ENCODE peak calls at places on chromosomes 1 and 21, in six cellular contexts. One of them, this sample, is unnamed. For H3K4me1, the result is how much of the 10 kb centered on the place peaks cover.

GRCh38 chr1:81920245-81920740 is 119.6 kb downstream of the ADGRL2 start:
- DNase-seq in fibroblast of lung: peak
- DNase-seq in left ventricle myocardium inferior: peak
- DNase-seq in body of pancreas: peak
- DNase-seq in heart left ventricle: peak
- DNase-seq in IMR-90: peak
- DNase-seq in this sample: peak

GRCh38 chr1:86757272-86757984 is 53.1 kb downstream of the SH3GLB1 start:
- DNase-seq in IMR-90: peak
- DNase-seq in left ventricle myocardium inferior: no peak
- DNase-seq in fibroblast of lung: peak
- DNase-seq in heart left ventricle: no peak
- DNase-seq in body of pancreas: no peak
- DNase-seq in this sample: no peak

GRCh38 chr1:12540580-12541273 is 77.3 kb downstream of the DHRS3 start:
- DNase-seq in IMR-90: no peak
- DNase-seq in left ventricle myocardium inferior: no peak
- DNase-seq in body of pancreas: no peak
- DNase-seq in heart left ventricle: no peak
- DNase-seq in fibroblast of lung: no peak
- DNase-seq in this sample: no peak

GRCh38 chr1:210222288-210223006 is 10.1 kb upstream of the SERTAD4 start:
- DNase-seq in fibroblast of lung: no peak
- DNase-seq in left ventricle myocardium inferior: no peak
- DNase-seq in heart left ventricle: no peak
- DNase-seq in IMR-90: no peak
- DNase-seq in body of pancreas: peak
- DNase-seq in this sample: no peak

GRCh38 chr1:109877320-109877771 is 33.3 kb upstream of the CSF1 start:
- DNase-seq in body of pancreas: peak
- DNase-seq in left ventricle myocardium inferior: peak
- DNase-seq in fibroblast of lung: peak
- DNase-seq in heart left ventricle: peak
- DNase-seq in IMR-90: peak
- DNase-seq in this sample: no peak

GRCh38 chr1:18734461-18735368 is 104.1 kb downstream of the PAX7 start:
- DNase-seq in body of pancreas: no peak
- DNase-seq in heart left ventricle: no peak
- DNase-seq in fibroblast of lung: no peak
- DNase-seq in IMR-90: no peak
- DNase-seq in left ventricle myocardium inferior: no peak
- DNase-seq in this sample: no peak

GRCh38 chr1:197917813-197918646 is 858 bp downstream of the LHX9 start:
- DNase-seq in left ventricle myocardium inferior: no peak
- DNase-seq in heart left ventricle: no peak
- DNase-seq in IMR-90: no peak
- DNase-seq in body of pancreas: no peak
- DNase-seq in fibroblast of lung: no peak
- DNase-seq in this sample: peak

GRCh38 chr1:247681288-247681897 is 1.9 kb upstream of the OR13G1 start:
- DNase-seq in heart left ventricle: no peak
- DNase-seq in body of pancreas: peak
- DNase-seq in IMR-90: peak
- DNase-seq in left ventricle myocardium inferior: no peak
- DNase-seq in fibroblast of lung: peak
- DNase-seq in this sample: peak

GRCh38 chr1:205450448-205450847 is 5.4 kb downstream of the BLACAT1 start:
- DNase-seq in heart left ventricle: no peak
- DNase-seq in left ventricle myocardium inferior: no peak
- DNase-seq in IMR-90: no peak
- DNase-seq in body of pancreas: no peak
- DNase-seq in fibroblast of lung: no peak
- DNase-seq in this sample: no peak

GRCh38 chr1:181936768-181937581 is 124.5 kb downstream of the ZNF648 start:
- DNase-seq in heart left ventricle: peak
- DNase-seq in left ventricle myocardium inferior: no peak
- DNase-seq in fibroblast of lung: no peak
- DNase-seq in IMR-90: no peak
- DNase-seq in body of pancreas: peak
- DNase-seq in this sample: peak

GRCh38 chr1:66648896-66649597 is 103.2 kb upstream of the DYNLT5 start:
- DNase-seq in IMR-90: no peak
- DNase-seq in fibroblast of lung: no peak
- DNase-seq in body of pancreas: no peak
- DNase-seq in heart left ventricle: no peak
- DNase-seq in left ventricle myocardium inferior: no peak
- DNase-seq in this sample: no peak

GRCh38 chr1:109314805-109315204 is 8.0 kb upstream of the MYBPHL start:
- DNase-seq in fibroblast of lung: peak
- DNase-seq in IMR-90: peak
- DNase-seq in heart left ventricle: no peak
- DNase-seq in left ventricle myocardium inferior: no peak
- DNase-seq in body of pancreas: no peak
- DNase-seq in this sample: no peak

GRCh38 chr1:152162826-152163463 is 3.9 kb upstream of the RPTN start:
- DNase-seq in IMR-90: peak
- DNase-seq in fibroblast of lung: peak
- DNase-seq in heart left ventricle: no peak
- DNase-seq in body of pancreas: no peak
- DNase-seq in left ventricle myocardium inferior: no peak
- DNase-seq in this sample: no peak

GRCh38 chr1:155040358-155041093 is 6.9 kb downstream of the DCST1 start:
- DNase-seq in IMR-90: no peak
- DNase-seq in fibroblast of lung: no peak
- DNase-seq in left ventricle myocardium inferior: no peak
- DNase-seq in heart left ventricle: no peak
- DNase-seq in body of pancreas: no peak
- DNase-seq in this sample: no peak

GRCh38 chr1:53826367-53826766 is 11.7 kb downstream of the NDC1 start:
- DNase-seq in body of pancreas: no peak
- DNase-seq in fibroblast of lung: peak
- DNase-seq in left ventricle myocardium inferior: no peak
- DNase-seq in heart left ventricle: no peak
- DNase-seq in IMR-90: peak
- DNase-seq in this sample: no peak

GRCh38 chr1:160830321-160831153 is 32.1 kb downstream of the CD244 start:
- DNase-seq in heart left ventricle: peak
- DNase-seq in IMR-90: peak
- DNase-seq in body of pancreas: peak
- DNase-seq in left ventricle myocardium inferior: no peak
- DNase-seq in fibroblast of lung: no peak
- DNase-seq in this sample: peak

GRCh38 chr1:39268112-39268581 is 63.7 kb downstream of the MACF1 start:
- DNase-seq in fibroblast of lung: peak
- DNase-seq in body of pancreas: peak
- DNase-seq in IMR-90: peak
- DNase-seq in heart left ventricle: peak
- DNase-seq in left ventricle myocardium inferior: no peak
- DNase-seq in this sample: no peak

GRCh38 chr1:176863613-176864012 is 300.9 kb downstream of the ASTN1 start:
- DNase-seq in fibroblast of lung: no peak
- DNase-seq in heart left ventricle: no peak
- DNase-seq in IMR-90: no peak
- DNase-seq in left ventricle myocardium inferior: no peak
- DNase-seq in body of pancreas: no peak
- DNase-seq in this sample: no peak

GRCh38 chr1:20725189-20726106 is 7.1 kb downstream of the SH2D5 start:
- DNase-seq in fibroblast of lung: peak
- DNase-seq in left ventricle myocardium inferior: no peak
- DNase-seq in body of pancreas: no peak
- DNase-seq in IMR-90: peak
- DNase-seq in heart left ventricle: no peak
- DNase-seq in this sample: no peak

GRCh38 chr1:240030236-240030635 is 61.4 kb upstream of the FMN2 start:
- DNase-seq in body of pancreas: no peak
- DNase-seq in heart left ventricle: no peak
- DNase-seq in IMR-90: peak
- DNase-seq in left ventricle myocardium inferior: no peak
- DNase-seq in fibroblast of lung: no peak
- DNase-seq in this sample: no peak

GRCh38 chr1:180152588-180152987 is 2.1 kb upstream of the QSOX1 start:
- DNase-seq in IMR-90: no peak
- DNase-seq in left ventricle myocardium inferior: no peak
- DNase-seq in body of pancreas: no peak
- DNase-seq in heart left ventricle: no peak
- DNase-seq in fibroblast of lung: no peak
- DNase-seq in this sample: no peak

GRCh38 chr1:23792151-23792945 is 1.4 kb downstream of the LYPLA2 start:
- DNase-seq in heart left ventricle: no peak
- DNase-seq in left ventricle myocardium inferior: no peak
- DNase-seq in IMR-90: no peak
- DNase-seq in fibroblast of lung: no peak
- DNase-seq in body of pancreas: no peak
- DNase-seq in this sample: no peak

GRCh38 chr1:206059354-206059915 is 6.5 kb downstream of the RHEX start:
- DNase-seq in left ventricle myocardium inferior: no peak
- DNase-seq in IMR-90: no peak
- DNase-seq in heart left ventricle: no peak
- DNase-seq in body of pancreas: no peak
- DNase-seq in fibroblast of lung: no peak
- DNase-seq in this sample: no peak

GRCh38 chr1:149914545-149914944 is 3.1 kb downstream of the SV2A start:
- DNase-seq in IMR-90: no peak
- DNase-seq in fibroblast of lung: no peak
- DNase-seq in left ventricle myocardium inferior: no peak
- DNase-seq in heart left ventricle: no peak
- DNase-seq in body of pancreas: no peak
- DNase-seq in this sample: no peak

GRCh38 chr1:149916927-149917310 is 725 bp downstream of the SV2A start:
- DNase-seq in fibroblast of lung: no peak
- DNase-seq in heart left ventricle: no peak
- DNase-seq in body of pancreas: peak
- DNase-seq in IMR-90: no peak
- DNase-seq in left ventricle myocardium inferior: no peak
- DNase-seq in this sample: no peak

GRCh38 chr1:149917590-149918144 is at the start of gene SV2A:
- DNase-seq in heart left ventricle: peak
- DNase-seq in left ventricle myocardium inferior: no peak
- DNase-seq in body of pancreas: peak
- DNase-seq in fibroblast of lung: peak
- DNase-seq in IMR-90: peak
- DNase-seq in this sample: no peak

GRCh38 chr1:149916193-149916926 is 1.3 kb downstream of the SV2A start:
- DNase-seq in heart left ventricle: no peak
- DNase-seq in IMR-90: no peak
- DNase-seq in fibroblast of lung: no peak
- DNase-seq in left ventricle myocardium inferior: no peak
- DNase-seq in body of pancreas: no peak
- DNase-seq in this sample: no peak

DNA sequence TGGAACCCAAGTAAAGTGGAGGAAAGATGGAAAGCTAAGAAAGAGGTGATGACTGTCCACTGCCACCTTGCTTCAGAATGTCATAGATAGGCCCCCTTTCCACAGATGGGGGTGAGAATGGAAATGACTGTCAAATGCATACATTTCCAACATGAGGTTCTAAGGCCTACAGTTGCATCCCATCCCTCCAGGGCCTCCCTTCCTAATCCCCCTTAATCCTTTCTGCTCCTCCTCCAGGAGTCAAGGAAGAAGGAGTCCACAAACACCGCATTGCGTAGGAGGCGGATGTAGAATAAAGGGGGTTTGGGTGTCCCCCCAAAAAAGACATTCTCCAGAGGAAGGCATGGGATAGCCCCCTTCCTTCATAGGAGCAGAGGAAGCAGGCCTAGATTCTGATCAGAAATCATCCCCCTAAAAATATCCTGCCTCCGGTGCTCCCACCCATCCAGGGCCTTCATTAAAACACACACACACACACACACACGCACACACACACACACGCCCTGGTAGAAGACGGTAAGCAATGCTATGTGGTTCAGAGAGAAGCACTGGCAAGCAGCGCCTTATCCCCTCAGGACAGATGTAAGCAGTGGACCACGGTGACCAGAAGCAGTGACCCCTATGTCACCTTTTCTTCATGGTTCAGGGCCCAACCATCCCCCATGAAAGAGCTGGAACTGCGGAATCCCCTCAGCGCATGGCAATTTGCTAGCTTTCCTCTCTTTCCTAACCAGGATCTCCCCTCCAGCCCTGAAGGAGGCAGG is 2.0 kb downstream of the SV2A start:
- DNase-seq in left ventricle myocardium inferior: no peak
- DNase-seq in fibroblast of lung: no peak
- DNase-seq in body of pancreas: no peak
- DNase-seq in IMR-90: no peak
- DNase-seq in heart left ventricle: no peak
- DNase-seq in this sample: no peak
- H3K4me1 ChIP-seq in left ventricle myocardium inferior: under half
- H3K4me1 ChIP-seq in fibroblast of lung: under half
- H3K4me1 ChIP-seq in body of pancreas: under half
- H3K4me1 ChIP-seq in IMR-90: under half
- H3K4me1 ChIP-seq in heart left ventricle: under half
- H3K4me1 ChIP-seq in this sample: under half

GRCh38 chr21:18228060-18228739 is 16.4 kb upstream of the CHODL start:
- DNase-seq in left ventricle myocardium inferior: no peak
- DNase-seq in heart left ventricle: no peak
- DNase-seq in body of pancreas: no peak
- DNase-seq in IMR-90: no peak
- DNase-seq in fibroblast of lung: no peak
- DNase-seq in this sample: no peak
- H3K4me3 ChIP-seq in left ventricle myocardium inferior: no peak
- H3K4me3 ChIP-seq in heart left ventricle: no peak
- H3K4me3 ChIP-seq in body of pancreas: no peak
- H3K4me3 ChIP-seq in IMR-90: no peak
- H3K4me3 ChIP-seq in fibroblast of lung: no peak
- H3K4me3 ChIP-seq in this sample: no peak

DNA sequence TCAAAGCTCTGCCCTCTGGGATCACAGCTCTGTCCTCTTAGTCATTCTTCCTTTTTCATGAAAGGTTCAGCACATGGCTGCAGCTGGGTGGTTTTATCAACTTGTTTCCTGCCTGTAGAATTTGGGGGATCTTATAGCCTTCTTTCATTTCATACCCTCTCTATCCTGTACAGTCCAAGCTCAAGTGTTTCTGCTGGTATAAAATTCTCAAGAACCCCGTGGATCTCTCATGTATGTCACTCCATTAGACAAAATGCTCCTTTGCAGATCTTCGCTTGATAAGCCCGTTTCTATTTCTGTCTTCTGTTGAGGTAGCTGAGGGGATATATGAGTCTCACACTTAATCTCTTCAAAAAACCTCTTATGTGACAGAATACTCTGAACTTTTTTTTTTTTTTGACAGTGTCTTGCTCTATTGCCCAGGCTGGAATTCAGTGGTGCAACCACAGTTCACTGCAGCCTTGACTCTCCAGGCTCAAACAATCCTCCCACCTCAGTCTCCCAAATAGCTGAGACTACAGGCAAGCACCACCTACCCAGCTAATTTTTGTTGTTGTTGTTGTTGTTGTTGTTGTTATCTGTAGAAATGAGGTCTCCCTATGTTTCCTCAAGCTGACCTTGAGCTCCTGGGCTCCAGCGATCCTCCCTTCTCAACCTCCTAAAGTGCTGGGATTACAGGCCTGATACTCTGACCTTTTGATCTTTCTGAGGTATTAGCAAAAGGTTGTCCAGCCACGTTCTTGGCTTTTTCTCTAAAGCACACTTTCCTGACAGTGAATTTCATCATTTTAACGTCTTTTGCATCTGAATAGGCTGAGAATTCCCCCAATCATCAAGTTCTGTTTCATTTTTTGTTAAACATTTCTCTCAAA is 24.7 kb upstream of the COL9A2 start:
- DNase-seq in left ventricle myocardium inferior: no peak
- DNase-seq in fibroblast of lung: no peak
- DNase-seq in heart left ventricle: no peak
- DNase-seq in body of pancreas: no peak
- DNase-seq in IMR-90: no peak
- DNase-seq in this sample: no peak
- H3K4me1 ChIP-seq in left ventricle myocardium inferior: under half
- H3K4me1 ChIP-seq in fibroblast of lung: under half
- H3K4me1 ChIP-seq in heart left ventricle: under half
- H3K4me1 ChIP-seq in body of pancreas: under half
- H3K4me1 ChIP-seq in IMR-90: under half
- H3K4me1 ChIP-seq in this sample: under half

GRCh38 chr1:207323425-207323976 is 2.0 kb downstream of the CD55 start:
- DNase-seq in IMR-90: no peak
- DNase-seq in heart left ventricle: no peak
- DNase-seq in fibroblast of lung: no peak
- DNase-seq in left ventricle myocardium inferior: no peak
- DNase-seq in body of pancreas: no peak
- DNase-seq in this sample: no peak
- H3K4me3 ChIP-seq in IMR-90: no peak
- H3K4me3 ChIP-seq in heart left ventricle: peak
- H3K4me3 ChIP-seq in fibroblast of lung: no peak
- H3K4me3 ChIP-seq in left ventricle myocardium inferior: peak
- H3K4me3 ChIP-seq in body of pancreas: no peak
- H3K4me3 ChIP-seq in this sample: no peak